ENCODE peak calls at places on chromosomes 1 and 21, in five cellular contexts. One of them, this sample, is unnamed.

GRCh38 chr1:56683569-56683968 is 38.5 kb downstream of the PRKAA2 start:
- DNase-seq in pancreas: no peak
- DNase-seq in HCT116: no peak
- DNase-seq in suprapubic skin: no peak
- DNase-seq in fibroblast of lung: no peak
- DNase-seq in this sample: no peak

GRCh38 chr1:181318022-181318857 is 165.1 kb upstream of the CACNA1E start:
- DNase-seq in pancreas: no peak
- DNase-seq in HCT116: no peak
- DNase-seq in suprapubic skin: no peak
- DNase-seq in fibroblast of lung: no peak
- DNase-seq in this sample: no peak

GRCh38 chr1:1116701-1117468 is 996 bp upstream of the C1orf159 start:
- DNase-seq in pancreas: no peak
- DNase-seq in HCT116: no peak
- DNase-seq in suprapubic skin: no peak
- DNase-seq in fibroblast of lung: no peak
- DNase-seq in this sample: no peak

GRCh38 chr1:53122194-53122846 is 20.1 kb downstream of the SLC1A7 start:
- DNase-seq in pancreas: no peak
- DNase-seq in HCT116: no peak
- DNase-seq in suprapubic skin: no peak
- DNase-seq in fibroblast of lung: no peak
- DNase-seq in this sample: no peak

GRCh38 chr21:26026113-26026512 is 144.5 kb downstream of the APP start:
- DNase-seq in pancreas: no peak
- DNase-seq in HCT116: no peak
- DNase-seq in suprapubic skin: no peak
- DNase-seq in fibroblast of lung: no peak
- DNase-seq in this sample: no peak

GRCh38 chr1:219385786-219386427 is 212.2 kb downstream of the LYPLAL1 start:
- DNase-seq in pancreas: peak
- DNase-seq in HCT116: peak
- DNase-seq in suprapubic skin: no peak
- DNase-seq in fibroblast of lung: peak
- DNase-seq in this sample: peak

GRCh38 chr1:204075116-204075636 is 2.3 kb downstream of the SOX13 start:
- DNase-seq in pancreas: no peak
- DNase-seq in HCT116: no peak
- DNase-seq in suprapubic skin: no peak
- DNase-seq in fibroblast of lung: peak
- DNase-seq in this sample: no peak

GRCh38 chr1:159838715-159839114 is 12.0 kb downstream of the SLAMF8 start:
- DNase-seq in pancreas: no peak
- DNase-seq in HCT116: no peak
- DNase-seq in suprapubic skin: no peak
- DNase-seq in fibroblast of lung: no peak
- DNase-seq in this sample: no peak

GRCh38 chr1:27656157-27656893 is 15.7 kb downstream of the IFI6 start:
- DNase-seq in pancreas: no peak
- DNase-seq in HCT116: no peak
- DNase-seq in suprapubic skin: no peak
- DNase-seq in fibroblast of lung: peak
- DNase-seq in this sample: peak

GRCh38 chr1:87594736-87595383 is 266.2 kb downstream of the LMO4 start:
- DNase-seq in pancreas: no peak
- DNase-seq in HCT116: no peak
- DNase-seq in suprapubic skin: no peak
- DNase-seq in fibroblast of lung: peak
- DNase-seq in this sample: no peak

GRCh38 chr1:21901986-21902377 is 35.1 kb downstream of the HSPG2 start:
- DNase-seq in pancreas: no peak
- DNase-seq in HCT116: no peak
- DNase-seq in suprapubic skin: no peak
- DNase-seq in fibroblast of lung: no peak
- DNase-seq in this sample: no peak

GRCh38 chr1:77316006-77316405 is 34.2 kb downstream of the AK5 start:
- DNase-seq in pancreas: no peak
- DNase-seq in HCT116: no peak
- DNase-seq in suprapubic skin: no peak
- DNase-seq in fibroblast of lung: peak
- DNase-seq in this sample: no peak

GRCh38 chr1:40392206-40392605 is 18.7 kb downstream of the SMAP2 start:
- DNase-seq in pancreas: no peak
- DNase-seq in HCT116: no peak
- DNase-seq in suprapubic skin: no peak
- DNase-seq in fibroblast of lung: peak
- DNase-seq in this sample: peak

GRCh38 chr1:116115476-116115875 is 4.3 kb downstream of the MAB21L3 start:
- DNase-seq in pancreas: no peak
- DNase-seq in HCT116: no peak
- DNase-seq in suprapubic skin: no peak
- DNase-seq in fibroblast of lung: peak
- DNase-seq in this sample: peak

GRCh38 chr1:23791434-23792047 is 596 bp downstream of the LYPLA2 start:
- DNase-seq in pancreas: peak
- DNase-seq in HCT116: no peak
- DNase-seq in suprapubic skin: no peak
- DNase-seq in fibroblast of lung: no peak
- DNase-seq in this sample: peak

GRCh38 chr1:170964506-170964905 is 29.2 kb downstream of the MROH9 start:
- DNase-seq in pancreas: no peak
- DNase-seq in HCT116: no peak
- DNase-seq in suprapubic skin: no peak
- DNase-seq in fibroblast of lung: no peak
- DNase-seq in this sample: no peak

GRCh38 chr1:6096243-6097116 is 50.8 kb downstream of the KCNAB2 start:
- DNase-seq in pancreas: peak
- DNase-seq in HCT116: no peak
- DNase-seq in suprapubic skin: no peak
- DNase-seq in fibroblast of lung: no peak
- DNase-seq in this sample: no peak

GRCh38 chr1:152050886-152051764 is 14.3 kb upstream of the S100A11 start:
- DNase-seq in pancreas: no peak
- DNase-seq in HCT116: no peak
- DNase-seq in suprapubic skin: no peak
- DNase-seq in fibroblast of lung: no peak
- DNase-seq in this sample: peak

GRCh38 chr21:44986471-44987291 is 46.9 kb downstream of the SLX9 start:
- DNase-seq in pancreas: peak
- DNase-seq in HCT116: no peak
- DNase-seq in suprapubic skin: no peak
- DNase-seq in fibroblast of lung: no peak
- DNase-seq in this sample: no peak

GRCh38 chr21:46634427-46634826 is 1.0 kb upstream of the PRMT2 start:
- DNase-seq in pancreas: no peak
- DNase-seq in HCT116: no peak
- DNase-seq in suprapubic skin: no peak
- DNase-seq in fibroblast of lung: no peak
- DNase-seq in this sample: no peak

GRCh38 chr1:235878082-235878781 is 11.5 kb upstream of the LYST start:
- DNase-seq in pancreas: no peak
- DNase-seq in HCT116: no peak
- DNase-seq in suprapubic skin: no peak
- DNase-seq in fibroblast of lung: no peak
- DNase-seq in this sample: no peak

GRCh38 chr1:201584510-201584991 is 45.6 kb downstream of the NAV1 start:
- DNase-seq in pancreas: no peak
- DNase-seq in HCT116: no peak
- DNase-seq in suprapubic skin: peak
- DNase-seq in fibroblast of lung: peak
- DNase-seq in this sample: peak

GRCh38 chr1:52423771-52424170 is 19.4 kb downstream of the PRPF38A start:
- DNase-seq in pancreas: no peak
- DNase-seq in HCT116: no peak
- DNase-seq in suprapubic skin: no peak
- DNase-seq in fibroblast of lung: no peak
- DNase-seq in this sample: no peak

GRCh38 chr1:233319272-233319671 is 8.3 kb upstream of the MAP3K21 start:
- DNase-seq in pancreas: no peak
- DNase-seq in HCT116: no peak
- DNase-seq in suprapubic skin: no peak
- DNase-seq in fibroblast of lung: no peak
- DNase-seq in this sample: no peak
- TF ChIP-seq CTCF in pancreas: no peak
- TF ChIP-seq CTCF in HCT116: no peak
- TF ChIP-seq CTCF in suprapubic skin: no peak
- TF ChIP-seq CTCF in fibroblast of lung: no peak
- TF ChIP-seq CTCF in this sample: no peak

GRCh38 chr1:215273838-215274516 is 191.4 kb downstream of the KCNK2 start:
- DNase-seq in pancreas: no peak
- DNase-seq in HCT116: peak
- DNase-seq in suprapubic skin: no peak
- DNase-seq in fibroblast of lung: peak
- DNase-seq in this sample: peak

GRCh38 chr1:215267495-215267894 is 185.0 kb downstream of the KCNK2 start:
- DNase-seq in pancreas: no peak
- DNase-seq in HCT116: no peak
- DNase-seq in suprapubic skin: no peak
- DNase-seq in fibroblast of lung: peak
- DNase-seq in this sample: no peak

GRCh38 chr1:215264649-215265048 is 182.1 kb downstream of the KCNK2 start:
- DNase-seq in pancreas: no peak
- DNase-seq in HCT116: no peak
- DNase-seq in suprapubic skin: no peak
- DNase-seq in fibroblast of lung: no peak
- DNase-seq in this sample: no peak

DNA sequence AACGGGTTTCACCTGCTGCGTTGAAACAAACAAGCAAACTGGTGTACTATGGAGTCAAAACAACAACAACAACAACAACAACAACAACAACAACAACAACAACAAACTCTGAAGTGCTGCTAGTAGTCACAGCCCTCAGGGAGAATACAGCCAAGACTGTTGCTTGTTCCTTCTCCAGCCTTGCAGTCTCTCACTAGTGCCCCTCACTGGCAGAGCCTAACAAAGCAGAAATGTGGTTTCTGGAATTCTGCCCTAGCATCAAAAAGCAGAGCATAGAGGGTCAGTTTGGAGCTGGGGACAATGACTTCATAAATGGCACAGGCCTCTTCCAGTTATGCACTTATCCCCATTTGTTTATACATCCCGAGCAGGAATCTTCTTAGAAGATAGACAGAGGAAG is 187.4 kb downstream of the KCNK2 start:
- DNase-seq in pancreas: no peak
- DNase-seq in HCT116: no peak
- DNase-seq in suprapubic skin: no peak
- DNase-seq in fibroblast of lung: no peak
- DNase-seq in this sample: no peak
- TF ChIP-seq CTCF in pancreas: no peak
- TF ChIP-seq CTCF in HCT116: no peak
- TF ChIP-seq CTCF in suprapubic skin: no peak
- TF ChIP-seq CTCF in fibroblast of lung: no peak
- TF ChIP-seq CTCF in this sample: no peak

GRCh38 chr1:38846210-38846609 is 13.4 kb downstream of the RRAGC start:
- DNase-seq in pancreas: no peak
- DNase-seq in HCT116: no peak
- DNase-seq in suprapubic skin: no peak
- DNase-seq in fibroblast of lung: no peak
- DNase-seq in this sample: no peak
- TF ChIP-seq CTCF in pancreas: no peak
- TF ChIP-seq CTCF in HCT116: peak
- TF ChIP-seq CTCF in suprapubic skin: no peak
- TF ChIP-seq CTCF in fibroblast of lung: no peak
- TF ChIP-seq CTCF in this sample: no peak

GRCh38 chr1:88741413-88741812 is 57.3 kb downstream of the PKN2 start:
- DNase-seq in pancreas: no peak
- DNase-seq in HCT116: no peak
- DNase-seq in suprapubic skin: no peak
- DNase-seq in fibroblast of lung: peak
- DNase-seq in this sample: peak

GRCh38 chr1:88737338-88737927 is 53.4 kb downstream of the PKN2 start:
- DNase-seq in pancreas: no peak
- DNase-seq in HCT116: no peak
- DNase-seq in suprapubic skin: no peak
- DNase-seq in fibroblast of lung: no peak
- DNase-seq in this sample: no peak

GRCh38 chr1:88740784-88741183 is 56.7 kb downstream of the PKN2 start:
- DNase-seq in pancreas: no peak
- DNase-seq in HCT116: no peak
- DNase-seq in suprapubic skin: no peak
- DNase-seq in fibroblast of lung: no peak
- DNase-seq in this sample: no peak

GRCh38 chr1:88735909-88736308 is 51.8 kb downstream of the PKN2 start:
- DNase-seq in pancreas: no peak
- DNase-seq in HCT116: no peak
- DNase-seq in suprapubic skin: no peak
- DNase-seq in fibroblast of lung: no peak
- DNase-seq in this sample: no peak

DNA sequence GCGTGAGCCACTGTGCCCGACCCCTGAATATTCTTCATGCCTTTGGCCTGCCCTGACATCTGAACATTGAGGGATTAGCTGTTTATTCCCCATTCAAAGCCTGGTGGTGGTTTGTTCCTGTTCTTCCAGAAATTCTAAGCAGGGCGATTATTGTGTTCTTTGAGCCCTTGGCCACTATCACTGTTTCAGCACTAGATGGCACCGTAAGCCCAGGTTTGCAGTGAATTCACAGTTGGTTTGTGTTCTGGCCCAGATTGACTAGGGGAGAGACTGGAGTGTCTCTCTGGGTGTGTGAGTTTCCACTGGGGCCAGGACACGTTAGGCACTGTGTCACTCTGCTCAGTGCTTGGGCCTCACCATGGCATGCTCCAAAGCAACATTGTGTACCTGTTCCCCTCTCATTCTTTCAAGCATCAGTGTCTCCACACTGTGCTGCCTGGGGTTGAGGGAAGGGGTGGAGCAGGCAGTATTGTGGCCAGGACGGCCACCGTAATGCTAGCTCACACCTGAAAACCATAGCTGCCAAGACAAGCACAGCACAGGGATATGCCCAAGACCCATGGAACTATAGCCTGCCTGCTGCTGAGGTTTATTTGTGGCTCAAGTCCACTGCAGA is 52.7 kb downstream of the PKN2 start:
- DNase-seq in pancreas: no peak
- DNase-seq in HCT116: peak
- DNase-seq in suprapubic skin: no peak
- DNase-seq in fibroblast of lung: peak
- DNase-seq in this sample: peak
- TF ChIP-seq CTCF in pancreas: no peak
- TF ChIP-seq CTCF in HCT116: peak
- TF ChIP-seq CTCF in suprapubic skin: no peak
- TF ChIP-seq CTCF in fibroblast of lung: peak
- TF ChIP-seq CTCF in this sample: peak

GRCh38 chr1:14987829-14988603 is 165.5 kb upstream of the TMEM51 start:
- DNase-seq in pancreas: no peak
- DNase-seq in HCT116: no peak
- DNase-seq in suprapubic skin: no peak
- DNase-seq in fibroblast of lung: no peak
- DNase-seq in this sample: no peak

GRCh38 chr1:14988636-14989035 is 164.9 kb upstream of the TMEM51 start:
- DNase-seq in pancreas: no peak
- DNase-seq in HCT116: no peak
- DNase-seq in suprapubic skin: no peak
- DNase-seq in fibroblast of lung: no peak
- DNase-seq in this sample: no peak

GRCh38 chr1:14982029-14982428 is 171.5 kb upstream of the TMEM51 start:
- DNase-seq in pancreas: no peak
- DNase-seq in HCT116: no peak
- DNase-seq in suprapubic skin: no peak
- DNase-seq in fibroblast of lung: no peak
- DNase-seq in this sample: no peak

GRCh38 chr1:14980801-14981200 is 172.7 kb upstream of the TMEM51 start:
- DNase-seq in pancreas: no peak
- DNase-seq in HCT116: no peak
- DNase-seq in suprapubic skin: no peak
- DNase-seq in fibroblast of lung: peak
- DNase-seq in this sample: no peak

GRCh38 chr1:14983277-14983676 is 170.3 kb upstream of the TMEM51 start:
- DNase-seq in pancreas: no peak
- DNase-seq in HCT116: no peak
- DNase-seq in suprapubic skin: no peak
- DNase-seq in fibroblast of lung: no peak
- DNase-seq in this sample: no peak
- TF ChIP-seq CTCF in pancreas: no peak
- TF ChIP-seq CTCF in HCT116: no peak
- TF ChIP-seq CTCF in suprapubic skin: no peak
- TF ChIP-seq CTCF in fibroblast of lung: no peak
- TF ChIP-seq CTCF in this sample: no peak